ENCODE peak calls at places on chromosomes 4 and X, in ten cellular contexts. K is hypothalamus; I is RWPE1; D is NCI-H460; E is dorsolateral prefrontal cortex; Y is ACHN; J is tibial nerve; H is COR-L47; R is AG09309; G is activated CD8-positive, alpha-beta memory T cell treated with anti-CD3 and anti-CD28 coated beads for 48 hours. C is an unnamed sample.

GRCh38 chr4:15336410-15337184 is 91.2 kb upstream of the C1QTNF7 start:
- DNase-seq in K (no peak), I (peak; percentile 11), D (no peak), E (no peak), Y (no peak), J (no peak), H (no peak), R (no peak), G (no peak), C (no peak)

GRCh38 chr4:32745351-32745750 is 2025.2 kb downstream of the PCDH7 start:
- DNase-seq in K (no peak), I (no peak), D (no peak), E (no peak), Y (no peak), J (no peak), H (no peak), R (no peak), G (no peak), C (no peak)

GRCh38 chr4:167032876-167033275 is 201.4 kb downstream of the SPOCK3 start:
- DNase-seq in K (no peak), I (peak; percentile 5), D (no peak), E (no peak), Y (no peak), J (no peak), H (peak; percentile 15), R (no peak), G (no peak), C (no peak)

GRCh38 chr4:139315221-139315675 is 13.0 kb upstream of the NDUFC1 start:
- DNase-seq in K (no peak), I (no peak), D (no peak), E (no peak), Y (no peak), J (no peak), H (no peak), R (no peak), G (no peak), C (no peak)

GRCh38 chr4:154911097-154911496 is 130.0 kb downstream of the RBM46 start:
- DNase-seq in K (no peak), I (no peak), D (no peak), E (no peak), Y (peak; percentile 7), J (no peak), H (no peak), R (no peak), G (no peak), C (no peak)

GRCh38 chrX:7263961-7264360 is 116.0 kb upstream of the PUDP start:
- DNase-seq in K (no peak), I (peak; percentile 20), D (no peak), E (no peak), Y (no peak), J (no peak), H (no peak), R (peak; percentile 16), G (no peak), C (no peak)

GRCh38 chr4:14667624-14668295 is 334.5 kb upstream of the CPEB2 start:
- DNase-seq in K (no peak), I (peak; percentile 11), D (no peak), E (no peak), Y (no peak), J (no peak), H (no peak), R (no peak), G (no peak), C (no peak)

GRCh38 chrX:140701480-140701879 is 8.1 kb upstream of the LINC00632 start:
- DNase-seq in K (no peak), I (peak; percentile 2), D (peak; percentile 41), E (peak; percentile 11), Y (peak; percentile 10), J (peak; percentile 5), H (peak; percentile 1), R (no peak), G (no peak), C (peak; percentile 0)

GRCh38 chrX:42499620-42500019 is 278.3 kb downstream of the PPP1R2C start:
- DNase-seq in K (no peak), I (no peak), D (no peak), E (no peak), Y (no peak), J (no peak), H (no peak), R (no peak), G (no peak), C (no peak)

GRCh38 chr4:73309211-73309610 is 50.6 kb upstream of the ANKRD17 start:
- DNase-seq in K (no peak), I (peak; percentile 33), D (no peak), E (no peak), Y (no peak), J (no peak), H (no peak), R (no peak), G (no peak), C (no peak)

GRCh38 chr4:4529412-4529811 is 12.4 kb downstream of the STX18 start:
- DNase-seq in K (no peak), I (no peak), D (no peak), E (no peak), Y (no peak), J (no peak), H (no peak), R (no peak), G (no peak), C (no peak)

GRCh38 chr4:151692821-151693504 is 67.8 kb downstream of the GATB start:
- DNase-seq in K (no peak), I (no peak), D (no peak), E (no peak), Y (no peak), J (no peak), H (no peak), R (no peak), G (no peak), C (no peak)

GRCh38 chr4:70197842-70198241 is 2.3 kb downstream of the ODAM start:
- DNase-seq in K (no peak), I (no peak), D (no peak), E (no peak), Y (no peak), J (no peak), H (no peak), R (no peak), G (no peak), C (no peak)

GRCh38 chrX:154378059-154378798 is 866 bp upstream of the EMD start:
- DNase-seq in K (peak; percentile 37), I (no peak), D (no peak), E (peak; percentile 33), Y (peak; percentile 49), J (no peak), H (peak; percentile 29), R (no peak), G (no peak), C (no peak)

GRCh38 chrX:136627381-136627780 is 20.6 kb upstream of the CD40LG start:
- DNase-seq in K (no peak), I (no peak), D (no peak), E (no peak), Y (no peak), J (no peak), H (no peak), R (no peak), G (no peak), C (no peak)

GRCh38 chr4:68180858-68181531 is 51.3 kb upstream of the TMPRSS11F start:
- DNase-seq in K (no peak), I (peak; percentile 66), D (no peak), E (no peak), Y (no peak), J (no peak), H (no peak), R (no peak), G (no peak), C (no peak)

GRCh38 chr4:1323635-1324442 is 23.2 kb upstream of the UVSSA start:
- DNase-seq in K (no peak), I (peak; percentile 64), D (no peak), E (peak; percentile 60), Y (peak; percentile 87), J (no peak), H (no peak), R (peak; percentile 68), G (no peak), C (no peak)

GRCh38 chr4:80112236-80112635 is 39.2 kb upstream of the ANTXR2 start:
- DNase-seq in K (no peak), I (no peak), D (no peak), E (no peak), Y (no peak), J (peak; percentile 44), H (no peak), R (peak; percentile 37), G (no peak), C (no peak)

GRCh38 chrX:275476-275966 is 5.7 kb upstream of the PLCXD1 start:
- DNase-seq in K (no peak), I (no peak), D (no peak), E (no peak), Y (no peak), J (no peak), H (no peak), R (no peak), G (no peak), C (no peak)

C was measured in nucleus accumbens.